ENCODE peak calls at places on chromosomes 13 and 19, in five cellular contexts. A is endodermal cell, M is stomach, P is cardiac muscle cell, R is thoracic aorta. Q is an unnamed sample. For H3K27me3, the result is how much of the 10 kb centered on the place peaks cover.

GRCh38 chr13:31998131-31998530 is 33.4 kb upstream of the FRY start:
- DNase-seq in A (no peak), M (peak), P (peak), R (no peak), Q (no peak)

GRCh38 chr13:73056054-73056962 is 2.5 kb upstream of the KLF5 start:
- DNase-seq in A (no peak), M (no peak), P (peak), R (no peak), Q (no peak)

GRCh38 chr19:13619203-13619632 is 112.9 kb upstream of the CACNA1A start:
- DNase-seq in A (no peak), M (no peak), P (peak), R (no peak), Q (no peak)

GRCh38 chr19:35458821-35459391 is 10.8 kb downstream of the FFAR2 start:
- DNase-seq in A (no peak), M (peak), P (no peak), R (no peak), Q (no peak)

GRCh38 chr19:3942790-3943409 is 10.0 kb downstream of the NMRK2 start:
- DNase-seq in A (peak), M (no peak), P (no peak), R (no peak), Q (no peak)

GRCh38 chr19:29562299-29563297 is 36.8 kb downstream of the VSTM2B start:
- DNase-seq in A (no peak), M (no peak), P (no peak), R (no peak), Q (no peak)

GRCh38 chr19:21158523-21159135 is 16.8 kb downstream of the ZNF431 start:
- DNase-seq in A (no peak), M (no peak), P (peak), R (no peak), Q (no peak)

GRCh38 chr19:6362024-6362344 is 653 bp downstream of the CLPP start:
- DNase-seq in A (no peak), M (peak), P (peak), R (no peak), Q (no peak)

GRCh38 chr19:11530432-11530831 is 1.5 kb upstream of the ECSIT start:
- DNase-seq in A (peak), M (peak), P (peak), R (peak), Q (no peak)

GRCh38 chr19:21109116-21109515 is 27.1 kb downstream of the ZNF714 start:
- DNase-seq in A (no peak), M (no peak), P (peak), R (no peak), Q (no peak)

GRCh38 chr19:19110410-19111137 is 27.7 kb downstream of the TMEM161A start:
- DNase-seq in A (peak), M (no peak), P (peak), R (no peak), Q (peak)

GRCh38 chr19:1140673-1141072 is 33.4 kb downstream of the SBNO2 start:
- DNase-seq in A (no peak), M (no peak), P (no peak), R (no peak), Q (no peak)

GRCh38 chr19:43618921-43619261 is 538 bp downstream of the ZNF428 start:
- DNase-seq in A (no peak), M (no peak), P (peak), R (no peak), Q (peak)

GRCh38 chr13:23159587-23160240 is 21.1 kb upstream of the SGCG start:
- DNase-seq in A (peak), M (no peak), P (peak), R (no peak), Q (no peak)

GRCh38 chr13:57629391-57629804 is 2.1 kb upstream of the PCDH17 start:
- DNase-seq in A (no peak), M (no peak), P (peak), R (no peak), Q (no peak)

GRCh38 chr19:33376423-33376822 is 2.9 kb downstream of the CEBPG start:
- DNase-seq in A (no peak), M (peak), P (peak), R (peak), Q (no peak)

GRCh38 chr19:13146763-13147563 is 3.2 kb downstream of the STX10 start:
- DNase-seq in A (no peak), M (peak), P (peak), R (no peak), Q (no peak)

GRCh38 chr19:4533835-4534424 is 1.1 kb downstream of the PLIN5 start:
- DNase-seq in A (peak), M (no peak), P (no peak), R (no peak), Q (no peak)

GRCh38 chr13:102346769-102347168 is 55.1 kb downstream of the FGF14 start:
- DNase-seq in A (no peak), M (no peak), P (no peak), R (no peak), Q (no peak)

GRCh38 chr13:45162821-45163220 is 38.0 kb downstream of the KCTD4 start:
- DNase-seq in A (no peak), M (no peak), P (peak), R (no peak), Q (peak)

GRCh38 chr13:91358384-91358776 is 10.9 kb downstream of the MIR17HG start:
- DNase-seq in A (no peak), M (peak), P (peak), R (no peak), Q (no peak)

GRCh38 chr13:105462981-105463380 is 1072.5 kb downstream of the EFNB2 start:
- DNase-seq in A (no peak), M (no peak), P (peak), R (no peak), Q (no peak)

GRCh38 chr13:21673592-21674270 is 2.9 kb downstream of the FGF9 start:
- DNase-seq in A (peak), M (peak), P (peak), R (no peak), Q (no peak)

GRCh38 chr13:112182831-112183543 is 116.0 kb downstream of the SOX1 start:
- DNase-seq in A (peak), M (no peak), P (no peak), R (no peak), Q (no peak)

GRCh38 chr19:8004723-8005513 is 523 bp downstream of the ELAVL1 start:
- DNase-seq in A (no peak), M (no peak), P (peak), R (no peak), Q (peak)

GRCh38 chr13:42996584-42996983 is 4.5 kb upstream of the EPSTI1 start:
- DNase-seq in A (no peak), M (no peak), P (peak), R (no peak), Q (no peak)

GRCh38 chr19:1910169-1910568 is 5.0 kb downstream of the ADAT3 start:
- DNase-seq in A (no peak), M (no peak), P (peak), R (no peak), Q (no peak)

GRCh38 chr19:3047307-3048189 is 14.7 kb downstream of the TLE5 start:
- DNase-seq in A (peak), M (peak), P (peak), R (peak), Q (peak)

GRCh38 chr13:38763446-38764381 is 76.8 kb downstream of the FREM2 start:
- DNase-seq in A (peak), M (no peak), P (peak), R (no peak), Q (no peak)

GRCh38 chr13:76993021-76993420 is 1.1 kb downstream of the CLN5 start:
- DNase-seq in A (no peak), M (no peak), P (peak), R (no peak), Q (no peak)

GRCh38 chr19:46410205-46411087 is 2.9 kb downstream of the CCDC8 start:
- DNase-seq in A (no peak), M (no peak), P (no peak), R (no peak), Q (no peak)
- H3K27ac ChIP-seq in A (no peak), M (no peak), P (no peak), R (peak), Q (no peak)

GRCh38 chr13:20141238-20142018 is 19.4 kb downstream of the GJA3 start:
- DNase-seq in A (peak), M (no peak), P (no peak), R (no peak), Q (no peak)

GRCh38 chr13:20134732-20135131 is 26.1 kb downstream of the GJA3 start:
- DNase-seq in A (peak), M (no peak), P (no peak), R (no peak), Q (no peak)

GRCh38 chr13:20136781-20137703 is 23.8 kb downstream of the GJA3 start:
- DNase-seq in A (peak), M (peak), P (peak), R (no peak), Q (peak)

GRCh38 chr13:20140487-20140886 is 20.4 kb downstream of the GJA3 start:
- DNase-seq in A (peak), M (no peak), P (no peak), R (no peak), Q (no peak)

DNA sequence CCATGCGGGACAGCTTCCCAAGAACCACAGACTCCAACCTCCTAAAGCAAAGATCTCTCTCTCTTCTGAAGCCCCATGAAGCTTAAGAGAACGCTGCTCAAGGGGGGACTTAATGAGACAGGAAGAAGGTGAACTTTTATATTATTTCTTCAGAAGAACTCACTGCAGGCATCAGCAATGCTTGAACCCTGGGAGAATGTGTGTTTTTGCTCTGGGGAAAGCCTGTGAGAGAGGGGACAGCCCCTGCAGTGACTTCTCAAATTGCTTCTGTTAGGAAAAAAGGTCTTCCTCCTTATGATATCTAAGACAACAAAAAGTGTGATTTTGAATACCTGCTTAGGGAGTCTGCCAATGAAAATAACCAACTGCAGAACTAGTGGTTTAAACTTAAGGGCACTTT is 23.0 kb downstream of the GJA3 start:
- DNase-seq in A (no peak), M (no peak), P (no peak), R (no peak), Q (no peak)
- H3K27me3 ChIP-seq in A (under half), M (under half), P (under half), R (under half), Q (under half)

GRCh38 chr19:15247107-15248014 is 15.1 kb upstream of the EPHX3 start:
- DNase-seq in A (no peak), M (no peak), P (no peak), R (no peak), Q (no peak)

GRCh38 chr19:15248106-15248505 is 15.9 kb upstream of the EPHX3 start:
- DNase-seq in A (no peak), M (no peak), P (no peak), R (no peak), Q (no peak)

GRCh38 chr19:15249560-15249874 is 17.3 kb upstream of the EPHX3 start:
- DNase-seq in A (no peak), M (no peak), P (no peak), R (no peak), Q (no peak)

GRCh38 chr19:15249912-15250634 is 17.8 kb upstream of the EPHX3 start:
- DNase-seq in A (no peak), M (no peak), P (peak), R (peak), Q (no peak)

GRCh38 chr19:15248648-15249559 is 16.7 kb upstream of the EPHX3 start:
- DNase-seq in A (no peak), M (peak), P (peak), R (peak), Q (no peak)
- H3K27ac ChIP-seq in A (peak), M (peak), P (peak), R (peak), Q (no peak)

GRCh38 chr19:16335226-16335625 is 10.6 kb downstream of the KLF2 start:
- DNase-seq in A (no peak), M (no peak), P (no peak), R (no peak), Q (no peak)
- H3K27me3 ChIP-seq in A (under half), M (under half), P (under half), R (under half), Q (under half)

DNA sequence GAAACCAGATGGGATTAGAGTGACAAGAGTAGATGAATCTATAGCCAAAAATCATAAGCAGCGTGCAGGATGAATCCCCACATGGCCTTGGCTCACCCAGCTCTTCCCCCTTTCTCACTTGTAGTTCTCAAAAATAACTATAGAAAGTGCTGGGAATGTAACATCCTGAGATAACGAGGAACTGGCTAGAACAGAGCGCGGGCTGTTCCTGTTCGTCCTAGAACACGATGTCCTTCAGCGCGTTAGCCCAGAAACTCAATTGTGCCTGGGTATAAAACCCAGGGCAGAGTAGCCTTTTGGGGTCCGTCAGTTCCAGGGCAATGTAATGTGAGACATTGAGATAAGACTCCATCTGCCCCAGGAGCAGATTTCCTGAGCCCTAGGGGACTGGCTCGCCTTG is 326.2 kb downstream of the TSHZ3 start:
- DNase-seq in A (no peak), M (no peak), P (no peak), R (no peak), Q (no peak)
- H3K27ac ChIP-seq in A (no peak), M (no peak), P (no peak), R (no peak), Q (no peak)

GRCh38 chr13:28624707-28625432 is 34.1 kb upstream of the POMP start:
- DNase-seq in A (no peak), M (no peak), P (no peak), R (no peak), Q (no peak)
- H3K27me3 ChIP-seq in A (under half), M (under half), P (under half), R (under half), Q (under half)

GRCh38 chr13:24220086-24220703 is 59.7 kb downstream of the SPATA13 start:
- DNase-seq in A (peak), M (peak), P (peak), R (peak), Q (peak)
- H3K27ac ChIP-seq in A (no peak), M (peak), P (no peak), R (no peak), Q (no peak)

Q was measured in CD4-positive, CD25-positive, alpha-beta regulatory T cell.